ENCODE peak calls at places on chromosomes 3 and 15, in four cellular contexts. L is iPS DF 19.7, R is neural crest cell, G is nephron progenitor cell. V is an unnamed sample.

GRCh38 chr3:136193273-136194043 is 2.7 kb downstream of the MSL2 start:
- DNase-seq in L (no peak), R (no peak), G (no peak), V (no peak)

GRCh38 chr3:67648701-67649100 is 5.7 kb downstream of the SUCLG2 start:
- DNase-seq in L (no peak), R (no peak), G (no peak), V (no peak)

GRCh38 chr3:126194713-126195305 is 14.4 kb upstream of the ALDH1L1 start:
- DNase-seq in L (no peak), R (no peak), G (no peak), V (no peak)

GRCh38 chr15:25789616-25790002 is 73.5 kb downstream of the ATP10A start:
- DNase-seq in L (no peak), R (no peak), G (no peak), V (no peak)

GRCh38 chr15:45660231-45660979 is 25.6 kb downstream of the SQOR start:
- DNase-seq in L (no peak), R (no peak), G (no peak), V (no peak)

GRCh38 chr3:160016972-160017371 is 28.3 kb downstream of the IL12A start:
- DNase-seq in L (no peak), R (no peak), G (no peak), V (no peak)

GRCh38 chr3:108838411-108838810 is 15.8 kb downstream of the TRAT1 start:
- DNase-seq in L (no peak), R (no peak), G (no peak), V (no peak)

GRCh38 chr3:10305331-10305902 is 12.7 kb upstream of the GHRL start:
- DNase-seq in L (no peak), R (no peak), G (no peak), V (no peak)

GRCh38 chr3:15045667-15046066 is 19.4 kb downstream of the MRPS25 start:
- DNase-seq in L (no peak), R (no peak), G (no peak), V (no peak)

GRCh38 chr3:32292085-32292796 is 53.8 kb downstream of the CMTM8 start:
- DNase-seq in L (no peak), R (no peak), G (no peak), V (no peak)

GRCh38 chr3:148727242-148727641 is 29.5 kb downstream of the AGTR1 start:
- DNase-seq in L (no peak), R (peak; percentile 48), G (peak; percentile 53), V (no peak)

GRCh38 chr3:33787328-33788009 is 11.0 kb upstream of the PDCD6IP start:
- DNase-seq in L (peak; percentile 76), R (peak; percentile 50), G (peak; percentile 58), V (peak; percentile 52)

V was measured in T-cell.